ENCODE peak calls at places on chromosomes 6 and 20, in ten cellular contexts. K is body of pancreas, O is epithelial cell of esophagus, G is HFFc6, C is AG04449, E is GM13977, R is lower leg skin, T is cardiac muscle cell, M is GM12865, H is foreskin fibroblast. V is an unnamed sample.

GRCh38 chr6:90044833-90045337 is 150.6 kb downstream of the GJA10 start:
- DNase-seq in K (no peak), E (no peak), H (no peak), C (no peak), O (peak), G (peak), M (no peak), R (no peak), T (no peak), V (peak)

GRCh38 chr6:113644861-113645575 is 212.1 kb upstream of the MARCKS start:
- DNase-seq in M (peak), H (peak), C (peak), T (no peak), K (no peak), O (peak), R (no peak), G (peak), E (no peak), V (peak)

GRCh38 chr6:47161176-47161687 is 119.1 kb upstream of the ADGRF1 start:
- DNase-seq in H (no peak), K (peak), C (no peak), G (peak), T (no peak), E (no peak), R (peak), M (no peak), O (peak), V (no peak)

GRCh38 chr6:39058471-39059147 is 10.0 kb downstream of the GLP1R start:
- DNase-seq in T (no peak), G (no peak), R (no peak), M (no peak), O (no peak), H (no peak), C (no peak), E (no peak), K (no peak), V (no peak)

GRCh38 chr6:36858407-36858981 is 16.1 kb downstream of the PPIL1 start:
- DNase-seq in E (no peak), H (no peak), G (peak), T (no peak), C (no peak), K (peak), M (no peak), R (no peak), O (no peak), V (no peak)

GRCh38 chr20:31780839-31781238 is 38.3 kb upstream of the MYLK2 start:
- DNase-seq in G (no peak), M (no peak), O (no peak), K (no peak), C (no peak), R (no peak), H (no peak), E (no peak), T (no peak), V (no peak)

GRCh38 chr6:4599924-4600323 is 176.3 kb upstream of the CDYL start:
- DNase-seq in G (peak), H (peak), R (no peak), T (peak), O (peak), E (no peak), K (no peak), C (no peak), M (no peak), V (peak)

GRCh38 chr6:80550271-80550670 is 443.8 kb downstream of the BCKDHB start:
- DNase-seq in C (no peak), E (no peak), H (no peak), G (no peak), M (no peak), T (no peak), R (no peak), K (no peak), O (no peak), V (no peak)

GRCh38 chr6:122624853-122625252 is 14.6 kb downstream of the PKIB start:
- DNase-seq in K (no peak), E (no peak), O (no peak), C (no peak), R (no peak), M (no peak), T (no peak), H (no peak), G (no peak), V (no peak)

GRCh38 chr6:29981211-29981812 is 39.0 kb downstream of the HLA-A start:
- DNase-seq in M (no peak), R (no peak), G (no peak), E (no peak), H (no peak), T (no peak), C (no peak), O (no peak), K (no peak), V (no peak)

GRCh38 chr6:170175644-170176620 is 114.9 kb downstream of the DLL1 start:
- DNase-seq in T (no peak), O (no peak), K (peak), C (no peak), M (no peak), G (no peak), R (no peak), E (peak), H (no peak), V (no peak)

GRCh38 chr6:105058316-105058715 is 101.4 kb downstream of the LIN28B start:
- DNase-seq in G (no peak), E (no peak), K (no peak), R (no peak), M (no peak), T (no peak), O (no peak), H (no peak), C (no peak), V (no peak)

GRCh38 chr6:133809406-133809805 is 79.5 kb upstream of the TCF21 start:
- DNase-seq in E (no peak), O (peak), G (no peak), M (no peak), K (no peak), C (no peak), T (no peak), H (peak), R (no peak), V (no peak)

GRCh38 chr6:37083243-37084138 is 78.0 kb downstream of the FGD2 start:
- DNase-seq in H (peak), G (peak), R (peak), C (no peak), M (no peak), E (no peak), O (peak), K (peak), T (no peak), V (no peak)

DNA sequence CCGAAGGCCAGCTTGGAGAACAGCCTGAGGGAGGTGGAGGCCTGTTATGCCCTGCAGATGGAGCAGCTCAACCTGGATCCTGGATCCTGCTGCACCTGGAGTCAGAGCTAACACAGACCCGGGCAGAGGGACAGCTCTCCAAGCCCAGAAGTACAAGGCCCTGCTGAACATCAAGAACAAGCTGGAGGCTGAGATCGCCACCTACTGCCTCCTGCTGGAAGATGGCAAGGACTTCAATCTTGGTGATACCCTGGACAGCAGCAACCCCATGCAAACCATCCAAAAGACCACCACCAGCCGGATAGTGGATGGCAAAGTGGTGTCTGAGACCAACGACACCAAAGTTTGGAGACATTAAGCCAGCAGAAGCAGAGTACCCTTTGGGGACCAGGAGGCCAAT is 223.5 kb upstream of the ID4 start:
- DNase-seq in T (no peak), K (no peak), E (no peak), G (no peak), C (no peak), R (no peak), H (no peak), M (no peak), O (peak), V (no peak)
- TF ChIP-seq CTCF in T (no peak), K (no peak), E (no peak), G (no peak), C (no peak), R (no peak), H (no peak), M (no peak), O (no peak), V (no peak)

GRCh38 chr20:10910535-10911239 is 236.9 kb upstream of the JAG1 start:
- DNase-seq in H (no peak), G (no peak), K (peak), O (no peak), C (no peak), E (no peak), T (no peak), R (no peak), M (no peak), V (no peak)
- TF ChIP-seq CTCF in H (no peak), G (no peak), K (no peak), O (no peak), C (no peak), E (no peak), T (peak), R (no peak), M (no peak), V (no peak)

GRCh38 chr6:40845588-40845987 is 193.4 kb downstream of the UNC5CL start:
- DNase-seq in K (peak), H (peak), C (no peak), O (peak), G (peak), M (peak), T (peak), E (no peak), R (no peak), V (no peak)

GRCh38 chr6:40844241-40844640 is 194.8 kb downstream of the UNC5CL start:
- DNase-seq in G (no peak), H (no peak), T (no peak), E (no peak), O (no peak), K (no peak), C (no peak), R (no peak), M (no peak), V (no peak)

DNA sequence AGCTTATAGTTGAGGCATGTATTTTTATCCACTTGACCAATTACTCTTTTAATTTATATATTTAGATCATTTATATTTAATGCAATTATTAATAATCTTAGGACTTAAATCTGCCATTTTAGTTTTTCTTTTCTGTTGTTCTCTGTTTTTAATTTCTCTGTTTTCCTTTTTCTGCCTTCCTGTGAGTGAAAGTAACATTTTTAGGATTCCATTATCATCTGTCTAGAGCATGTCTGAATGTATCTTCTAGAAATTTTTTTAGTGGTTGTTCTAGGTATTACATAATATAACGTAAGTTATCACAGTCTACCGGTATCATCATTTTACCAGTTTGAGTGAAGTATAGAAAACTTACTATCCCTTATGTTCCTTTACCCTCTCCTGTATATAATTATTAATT is 197.3 kb downstream of the UNC5CL start:
- DNase-seq in O (no peak), T (no peak), M (no peak), K (no peak), E (no peak), G (no peak), R (no peak), C (no peak), H (no peak), V (no peak)
- TF ChIP-seq CTCF in O (no peak), T (no peak), M (no peak), K (no peak), E (no peak), G (peak), R (no peak), C (no peak), H (no peak), V (no peak)

DNA sequence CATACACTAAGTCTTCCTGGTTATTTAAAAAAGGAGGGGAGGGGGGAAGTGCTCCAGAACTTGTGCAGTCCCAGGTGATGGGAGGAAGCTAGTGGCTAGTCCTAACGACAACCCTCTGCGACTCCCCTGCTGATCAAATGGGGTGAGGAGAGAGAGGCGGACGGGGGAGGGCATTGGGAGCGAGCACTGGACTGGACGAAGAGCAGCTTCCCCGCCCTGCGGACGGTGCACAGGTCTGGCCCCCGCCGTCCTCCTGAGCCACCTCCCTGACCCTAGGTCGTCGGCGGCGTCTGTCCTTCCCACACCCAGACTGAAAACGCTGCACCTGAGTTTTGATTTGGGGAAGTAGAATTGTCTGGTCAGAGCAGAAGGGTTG is 2.2 kb upstream of the OLIG3 start:
- DNase-seq in T (no peak), C (no peak), H (no peak), O (no peak), E (peak), R (no peak), K (no peak), M (no peak), G (no peak), V (no peak)
- TF ChIP-seq CTCF in T (no peak), C (no peak), H (no peak), O (no peak), E (no peak), R (no peak), K (no peak), M (no peak), G (no peak), V (no peak)

GRCh38 chr6:52328721-52329120 is 33.2 kb upstream of the PAQR8 start:
- DNase-seq in K (no peak), C (no peak), R (no peak), T (no peak), G (no peak), M (no peak), O (no peak), E (no peak), H (no peak), V (no peak)
- TF ChIP-seq CTCF in K (no peak), C (no peak), R (no peak), T (no peak), G (no peak), M (no peak), O (no peak), E (no peak), H (no peak), V (no peak)

GRCh38 chr20:62749851-62750445 is 41.3 kb downstream of the NTSR1 start:
- DNase-seq in O (no peak), H (no peak), M (no peak), G (no peak), R (no peak), T (no peak), E (no peak), K (peak), C (no peak), V (no peak)

GRCh38 chr20:62753626-62754025 is 42.6 kb upstream of the MRGBP start:
- DNase-seq in H (no peak), T (no peak), K (peak), O (no peak), E (no peak), R (no peak), G (no peak), C (no peak), M (no peak), V (no peak)

GRCh38 chr20:62752671-62753501 is 43.4 kb upstream of the MRGBP start:
- DNase-seq in T (no peak), G (peak), K (peak), E (no peak), C (no peak), R (no peak), O (no peak), M (no peak), H (no peak), V (no peak)

GRCh38 chr20:62752181-62752670 is 43.6 kb downstream of the NTSR1 start:
- DNase-seq in T (no peak), R (no peak), E (no peak), G (no peak), O (no peak), M (no peak), C (no peak), H (no peak), K (peak), V (no peak)

GRCh38 chr20:62751551-62752150 is 43.0 kb downstream of the NTSR1 start:
- DNase-seq in O (no peak), R (no peak), K (peak), C (no peak), T (no peak), G (no peak), H (no peak), E (no peak), M (no peak), V (no peak)
- TF ChIP-seq CTCF in O (no peak), R (no peak), K (no peak), C (no peak), T (no peak), G (no peak), H (no peak), E (no peak), M (no peak), V (no peak)

DNA sequence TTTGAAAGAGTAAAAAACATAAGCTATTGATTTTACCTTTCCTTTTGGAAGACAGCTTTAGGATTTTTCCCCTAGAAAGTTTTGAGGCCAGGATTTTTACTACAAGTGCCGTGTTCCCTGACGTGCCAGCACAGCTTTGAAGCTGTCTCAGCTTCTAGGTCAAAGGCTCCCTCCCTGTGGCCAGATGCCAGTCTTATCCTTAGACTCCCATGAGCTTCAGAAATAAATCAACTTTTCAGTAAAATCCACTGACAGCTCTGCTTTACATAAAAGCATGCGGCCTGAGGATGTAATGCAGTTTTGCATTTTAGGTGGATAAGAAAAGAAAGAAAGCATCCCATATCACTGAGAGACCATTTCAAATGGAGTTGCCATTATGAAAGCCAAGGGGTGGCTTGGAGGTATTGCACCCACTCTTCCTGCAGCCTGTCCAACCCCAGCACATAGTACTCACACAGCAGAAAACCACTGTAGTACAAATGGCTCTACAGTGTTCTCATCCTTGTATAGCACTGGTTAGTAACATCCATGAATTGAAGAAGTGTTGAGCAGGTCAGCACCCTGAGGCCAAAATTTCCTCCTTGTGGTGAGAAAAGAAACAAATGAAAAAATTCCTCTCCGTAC is 15.2 kb upstream of the ATXN1 start:
- DNase-seq in G (no peak), T (no peak), M (no peak), H (no peak), O (no peak), K (no peak), C (no peak), E (no peak), R (no peak), V (no peak)
- TF ChIP-seq CTCF in G (peak), T (no peak), M (no peak), H (no peak), O (no peak), K (no peak), C (no peak), E (no peak), R (no peak), V (peak)

GRCh38 chr20:23234311-23235078 is 116.1 kb upstream of the NXT1 start:
- DNase-seq in G (no peak), T (no peak), C (no peak), R (no peak), E (no peak), K (no peak), H (peak), O (no peak), M (no peak), V (no peak)
- TF ChIP-seq CTCF in G (no peak), T (no peak), C (no peak), R (no peak), E (no peak), K (no peak), H (no peak), O (no peak), M (no peak), V (no peak)

GRCh38 chr6:78867370-78868040 is at the start of gene IRAK1BP1:
- DNase-seq in O (peak), T (peak), R (peak), G (peak), H (peak), K (peak), M (peak), E (peak), C (no peak), V (peak)

GRCh38 chr6:78867020-78867369 is 356 bp upstream of the IRAK1BP1 start:
- DNase-seq in O (no peak), C (no peak), E (no peak), M (no peak), R (peak), K (no peak), T (no peak), G (no peak), H (no peak), V (no peak)

GRCh38 chr6:78863576-78863975 is 3.8 kb upstream of the IRAK1BP1 start:
- DNase-seq in C (no peak), E (no peak), K (no peak), M (no peak), G (no peak), H (no peak), T (no peak), R (no peak), O (no peak), V (no peak)

GRCh38 chr6:78864957-78865356 is 2.4 kb upstream of the IRAK1BP1 start:
- DNase-seq in M (no peak), C (no peak), O (no peak), E (no peak), K (no peak), H (no peak), T (no peak), G (no peak), R (no peak), V (no peak)

GRCh38 chr6:78861509-78861908 is 5.8 kb upstream of the IRAK1BP1 start:
- DNase-seq in T (no peak), R (no peak), H (no peak), E (no peak), G (no peak), M (peak), C (no peak), K (no peak), O (peak), V (no peak)
- TF ChIP-seq CTCF in T (no peak), R (no peak), H (peak), E (no peak), G (no peak), M (no peak), C (no peak), K (no peak), O (peak), V (no peak)

DNA sequence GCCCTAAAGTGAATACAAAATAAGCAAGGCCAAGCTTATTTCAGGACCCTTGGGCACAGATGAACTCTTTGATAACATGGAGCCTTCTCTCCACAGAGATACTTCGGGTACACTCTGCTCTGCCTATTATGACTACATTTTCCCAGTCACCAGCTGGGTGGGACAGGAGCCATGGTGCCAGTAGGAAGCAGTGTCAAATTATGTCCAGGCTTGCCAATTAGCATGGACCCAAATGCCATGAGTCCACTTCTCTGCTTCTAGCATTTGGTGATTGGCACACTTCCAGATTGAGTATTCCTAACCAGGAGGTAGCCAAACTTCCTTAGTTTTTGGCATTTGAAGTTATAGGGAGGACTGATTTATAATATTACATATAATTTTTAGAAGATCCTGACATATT is 513.8 kb upstream of the HTR1E start:
- DNase-seq in K (no peak), O (no peak), C (no peak), T (no peak), E (no peak), M (no peak), G (no peak), H (no peak), R (no peak), V (no peak)
- TF ChIP-seq CTCF in K (no peak), O (no peak), C (no peak), T (no peak), E (no peak), M (no peak), G (no peak), H (no peak), R (no peak), V (no peak)